ENCODE peak calls at places on chromosomes 12 and 14, in ten cellular contexts. S is foreskin melanocyte; R is NCI-H1105; V is DMS153; Q is CD8-positive, alpha-beta T cell; H is stimulated activated CD4-positive, alpha-beta T cell treated with anti-CD3 and anti-CD28 coated beads, Interleukin-2, amount 100 ng/mL, for 48 hours; C is endothelial cell; K is KG1; O is lower leg skin; B is LoVo. I is an unnamed sample.

GRCh38 chr14:71711619-71712018 is 220.6 kb upstream of the RGS6 start:
- DNase-seq in C (no peak), R (no peak), K (no peak), V (no peak), Q (no peak), S (peak; percentile 81), O (no peak), B (no peak), H (no peak), I (no peak)

GRCh38 chr12:18570543-18570942 is 167.3 kb downstream of the PLCZ1 start:
- DNase-seq in Q (no peak), R (no peak), V (no peak), H (no peak), C (no peak), S (no peak), O (no peak), K (no peak), B (no peak), I (no peak)

GRCh38 chr12:53603196-53603595 is 23.0 kb downstream of the ATF7 start:
- DNase-seq in V (no peak), S (no peak), B (no peak), C (no peak), Q (no peak), R (no peak), O (no peak), H (no peak), K (no peak), I (no peak)

GRCh38 chr14:47277703-47278102 is 397.7 kb downstream of the MDGA2 start:
- DNase-seq in V (no peak), B (no peak), S (no peak), O (no peak), R (no peak), C (no peak), Q (no peak), H (no peak), K (no peak), I (no peak)

GRCh38 chr12:47085815-47086252 is 6.1 kb upstream of the AMIGO2 start:
- DNase-seq in Q (peak; percentile 41), B (peak; percentile 72), K (peak; percentile 23), S (peak; percentile 80), V (peak; percentile 81), H (no peak), R (no peak), O (no peak), C (no peak), I (peak; percentile 63)

GRCh38 chr14:101058571-101058970 is 155.0 kb upstream of the RTL1 start:
- DNase-seq in B (no peak), K (no peak), Q (no peak), R (no peak), H (no peak), O (no peak), V (no peak), S (no peak), C (no peak), I (no peak)

GRCh38 chr12:131112690-131113290 is 159.1 kb downstream of the ADGRD1 start:
- DNase-seq in C (no peak), O (no peak), B (no peak), S (no peak), Q (no peak), H (no peak), V (no peak), K (no peak), R (no peak), I (no peak)

GRCh38 chr12:110546339-110546738 is 36.8 kb downstream of the PPTC7 start:
- DNase-seq in B (peak; percentile 47), O (no peak), V (no peak), H (no peak), Q (no peak), C (no peak), R (no peak), S (no peak), K (no peak), I (no peak)

GRCh38 chr14:69387311-69387710 is 10.8 kb downstream of the ERH start:
- DNase-seq in O (no peak), V (no peak), B (no peak), H (no peak), Q (no peak), C (no peak), K (no peak), S (no peak), R (no peak), I (no peak)

GRCh38 chr12:214005-214736 is at the start of gene SLC6A12:
- DNase-seq in Q (no peak), R (no peak), C (no peak), V (no peak), H (no peak), B (no peak), K (no peak), O (no peak), S (no peak), I (no peak)

GRCh38 chr14:70152704-70153103 is 36.0 kb downstream of the SLC8A3 start:
- DNase-seq in S (no peak), V (no peak), H (no peak), B (no peak), O (no peak), Q (no peak), C (no peak), R (no peak), K (no peak), I (no peak)